ENCODE peak calls at places on chromosomes 4 and X, in ten cellular contexts. K, G, J, I, F, Q, P, B, O and T are unnamed samples.

GRCh38 chr4:38673109-38673978 is 9.3 kb downstream of the KLF3 start:
- DNase-seq in P (peak), I (no peak), B (peak), F (no peak), Q (peak), K (peak), O (no peak), G (peak), J (peak), T (peak)

GRCh38 chr4:44632089-44632488 is 19.3 kb downstream of the YIPF7 start:
- DNase-seq in P (no peak), G (no peak), K (no peak), Q (no peak), O (no peak), I (no peak), J (no peak), F (no peak), B (no peak), T (no peak)

GRCh38 chr4:71406459-71406963 is 67.7 kb downstream of the SLC4A4 start:
- DNase-seq in F (peak), J (no peak), B (no peak), O (no peak), K (peak), P (no peak), G (peak), Q (no peak), I (no peak), T (peak)

GRCh38 chr4:102449751-102450352 is 51.3 kb upstream of the NFKB1 start:
- DNase-seq in P (peak), F (peak), I (no peak), O (no peak), K (peak), J (peak), G (peak), Q (peak), B (no peak), T (peak)

GRCh38 chr4:4714330-4714729 is 145.1 kb upstream of the MSX1 start:
- DNase-seq in I (no peak), F (peak), J (no peak), O (no peak), Q (no peak), K (peak), B (no peak), P (no peak), G (no peak), T (no peak)

GRCh38 chr4:159269143-159269542 is 166.3 kb downstream of the RAPGEF2 start:
- DNase-seq in O (no peak), I (no peak), B (no peak), Q (no peak), F (no peak), J (no peak), K (no peak), P (no peak), G (no peak), T (no peak)

GRCh38 chr4:37765741-37766140 is 60.7 kb upstream of the PGM2 start:
- DNase-seq in B (no peak), I (no peak), P (no peak), J (no peak), F (no peak), G (no peak), Q (no peak), K (no peak), O (no peak), T (no peak)

GRCh38 chrX:4225086-4225485 is 511.6 kb upstream of the PRKX start:
- DNase-seq in K (no peak), J (no peak), I (no peak), Q (no peak), O (no peak), F (no peak), G (no peak), P (no peak), B (no peak), T (no peak)

GRCh38 chr4:52856802-52857201 is 5.3 kb upstream of the RASL11B start:
- DNase-seq in G (no peak), I (no peak), P (no peak), F (no peak), J (no peak), Q (no peak), O (no peak), K (no peak), B (no peak), T (no peak)

GRCh38 chr4:135267148-135267878 is 1065.7 kb upstream of the PABPC4L start:
- DNase-seq in F (no peak), J (no peak), P (no peak), B (no peak), Q (peak), K (no peak), O (no peak), I (no peak), G (no peak), T (no peak)

GRCh38 chrX:103629295-103630170 is 758 bp downstream of the TCEAL1 start:
- DNase-seq in J (peak), P (peak), K (peak), Q (peak), F (peak), B (no peak), I (peak), G (peak), O (no peak), T (peak)

GRCh38 chr4:14667624-14668295 is 334.5 kb upstream of the CPEB2 start:
- DNase-seq in Q (no peak), F (no peak), I (no peak), G (peak), K (peak), O (no peak), J (no peak), B (no peak), P (no peak), T (peak)

GRCh38 chrX:15761564-15762191 is 23.6 kb downstream of the CA5B start:
- DNase-seq in J (peak), B (no peak), F (peak), O (no peak), G (no peak), K (peak), Q (peak), P (no peak), I (no peak), T (peak)

GRCh38 chrX:110116581-110116980 is 113.7 kb downstream of the TMEM164 start:
- DNase-seq in P (no peak), I (no peak), J (no peak), F (no peak), K (no peak), Q (no peak), B (no peak), G (no peak), O (no peak), T (no peak)

GRCh38 chr4:83947811-83948210 is 411.9 kb downstream of the GPAT3 start:
- DNase-seq in I (no peak), B (no peak), P (no peak), O (no peak), Q (no peak), K (no peak), G (no peak), J (no peak), F (peak), T (no peak)

GRCh38 chr4:107658400-107659326 is 61.4 kb downstream of the PAPSS1 start:
- DNase-seq in K (no peak), Q (no peak), P (no peak), O (no peak), B (no peak), J (no peak), G (no peak), I (no peak), F (no peak), T (no peak)

GRCh38 chrX:149145845-149146285 is 359.2 kb downstream of the IDS start:
- DNase-seq in O (no peak), Q (no peak), K (peak), F (no peak), J (no peak), B (no peak), P (no peak), G (no peak), I (no peak), T (no peak)

GRCh38 chr4:31995943-31996901 is 1276.1 kb downstream of the PCDH7 start:
- DNase-seq in O (no peak), Q (no peak), K (no peak), B (no peak), J (peak), I (no peak), F (no peak), G (no peak), P (no peak), T (no peak)

GRCh38 chr4:24664956-24665355 is 80.6 kb upstream of the DHX15 start:
- DNase-seq in K (peak), J (no peak), O (no peak), G (no peak), I (no peak), B (peak), Q (no peak), P (peak), F (peak), T (peak)

GRCh38 chr4:81314196-81314896 is 99.3 kb upstream of the PRKG2 start:
- DNase-seq in F (peak), J (peak), K (peak), Q (no peak), O (no peak), G (peak), I (no peak), P (peak), B (peak), T (peak)

GRCh38 chr4:16686195-16686594 is 212.2 kb downstream of the LDB2 start:
- DNase-seq in O (peak), J (no peak), F (peak), G (peak), B (peak), I (no peak), K (peak), P (no peak), Q (no peak), T (peak)

GRCh38 chr4:17324431-17324830 is 187.5 kb downstream of the QDPR start:
- DNase-seq in I (peak), K (peak), Q (peak), F (peak), B (no peak), P (no peak), O (peak), J (peak), G (no peak), T (peak)

GRCh38 chrX:13937370-13938052 is 92.2 kb downstream of the GEMIN8 start:
- DNase-seq in F (peak), I (no peak), O (no peak), G (no peak), P (no peak), Q (no peak), J (peak), K (peak), B (no peak), T (peak)

GRCh38 chrX:1592128-1592862 is 891 bp downstream of the AKAP17A start:
- DNase-seq in F (peak), G (peak), J (peak), B (no peak), P (no peak), O (no peak), Q (no peak), I (no peak), K (peak), T (no peak)

GRCh38 chr4:42865572-42866189 is 26.8 kb upstream of the GRXCR1 start:
- DNase-seq in I (peak), P (no peak), G (peak), Q (peak), J (peak), F (peak), B (no peak), K (peak), O (peak), T (peak)

GRCh38 chr4:146814736-146815135 is 130.9 kb downstream of the TTC29 start:
- DNase-seq in I (no peak), Q (no peak), K (no peak), P (no peak), O (no peak), B (no peak), G (no peak), F (no peak), J (no peak), T (no peak)

GRCh38 chr4:87669373-87669772 is 19.3 kb downstream of the DMP1 start:
- DNase-seq in K (no peak), O (no peak), Q (peak), P (no peak), B (no peak), I (no peak), J (no peak), G (no peak), F (no peak), T (no peak)

GRCh38 chrX:42686706-42687105 is 91.3 kb downstream of the PPP1R2C start:
- DNase-seq in O (no peak), J (no peak), I (no peak), Q (no peak), P (no peak), G (peak), K (no peak), F (no peak), B (no peak), T (peak)

GRCh38 chrX:81280148-81280547 is 78.2 kb downstream of the SH3BGRL start:
- DNase-seq in G (no peak), O (no peak), I (no peak), F (no peak), J (no peak), B (no peak), Q (peak), K (peak), P (no peak), T (peak)

GRCh38 chrX:24080670-24081069 is 25.9 kb downstream of the EIF2S3 start:
- DNase-seq in F (no peak), B (no peak), G (no peak), J (no peak), I (no peak), P (no peak), Q (no peak), O (no peak), K (no peak), T (no peak)

GRCh38 chrX:114626323-114626722 is 42.4 kb downstream of the HTR2C start:
- DNase-seq in F (peak), O (no peak), P (no peak), J (peak), G (peak), Q (no peak), B (no peak), K (peak), I (no peak), T (peak)

GRCh38 chr4:189912170-189912569 is 28.5 kb upstream of the FRG1 start:
- DNase-seq in Q (no peak), O (no peak), F (no peak), K (no peak), I (no peak), J (no peak), B (no peak), G (peak), P (no peak), T (no peak)
- TF ChIP-seq CTCF in Q (peak), O (peak), F (peak), K (peak), I (no peak), J (peak), B (peak), G (peak), P (no peak), T (peak)

GRCh38 chr4:144647095-144647959 is 1.4 kb downstream of the HHIP start:
- DNase-seq in P (no peak), B (no peak), I (no peak), F (peak), J (no peak), Q (no peak), O (no peak), K (peak), G (no peak), T (peak)
- H3K4me3 ChIP-seq in P (no peak), B (peak), I (peak), F (peak), J (no peak), Q (no peak), O (peak), K (peak), G (peak), T (peak)

GRCh38 chr4:7699825-7700224 is 239.8 kb downstream of the AFAP1 start:
- DNase-seq in O (no peak), G (no peak), Q (no peak), J (no peak), P (no peak), B (no peak), F (no peak), I (no peak), K (no peak), T (no peak)

GRCh38 chr4:7699040-7699439 is 240.6 kb downstream of the AFAP1 start:
- DNase-seq in I (peak), K (peak), B (peak), O (peak), G (no peak), Q (no peak), J (no peak), F (peak), P (peak), T (peak)

GRCh38 chr4:7697326-7697725 is 242.3 kb downstream of the AFAP1 start:
- DNase-seq in G (no peak), F (no peak), K (no peak), I (no peak), B (no peak), Q (no peak), O (no peak), J (no peak), P (no peak), T (no peak)

GRCh38 chr4:7697821-7698220 is 241.8 kb downstream of the AFAP1 start:
- DNase-seq in I (no peak), B (no peak), P (no peak), G (no peak), J (no peak), F (no peak), Q (no peak), O (no peak), K (no peak), T (no peak)

GRCh38 chr4:7698586-7698985 is 241.1 kb downstream of the AFAP1 start:
- DNase-seq in F (peak), J (no peak), Q (no peak), G (no peak), B (no peak), P (no peak), I (no peak), K (no peak), O (no peak), T (peak)
- TF ChIP-seq CTCF in F (no peak), J (peak), Q (no peak), G (no peak), B (peak), P (no peak), I (no peak), K (no peak), O (peak), T (peak)

GRCh38 chr4:150583287-150584197 is 1.6 kb downstream of the MAB21L2 start:
- DNase-seq in J (peak), G (no peak), K (peak), O (no peak), F (peak), Q (no peak), I (no peak), B (no peak), P (peak), T (peak)
- H3K4me3 ChIP-seq in J (peak), G (no peak), K (no peak), O (peak), F (peak), Q (no peak), I (peak), B (peak), P (peak), T (peak)

GRCh38 chr4:78057600-78058560 is 757 bp downstream of the FRAS1 start:
- DNase-seq in P (peak), I (peak), Q (peak), J (peak), O (no peak), G (peak), B (no peak), F (peak), K (peak), T (peak)

GRCh38 chr4:78056265-78057129 is 626 bp upstream of the FRAS1 start:
- DNase-seq in F (peak), P (peak), Q (peak), K (peak), G (peak), J (peak), B (peak), O (no peak), I (peak), T (peak)

GRCh38 chr4:78058591-78059523 is 1.7 kb downstream of the FRAS1 start:
- DNase-seq in G (peak), F (no peak), J (peak), O (no peak), K (peak), P (peak), B (no peak), Q (peak), I (no peak), T (peak)

GRCh38 chr4:78059524-78059889 is 2.4 kb downstream of the FRAS1 start:
- DNase-seq in F (peak), P (peak), I (no peak), Q (peak), B (peak), J (peak), O (peak), K (peak), G (peak), T (peak)

GRCh38 chr4:78057135-78057599 is at the start of gene FRAS1:
- DNase-seq in B (no peak), O (no peak), J (peak), P (peak), F (no peak), Q (peak), G (no peak), I (no peak), K (peak), T (no peak)
- TF ChIP-seq CTCF in B (peak), O (no peak), J (no peak), P (no peak), F (no peak), Q (peak), G (no peak), I (no peak), K (peak), T (no peak)

GRCh38 chr4:148007789-148008188 is 275.9 kb downstream of the ARHGAP10 start:
- DNase-seq in O (no peak), F (peak), K (no peak), B (no peak), Q (no peak), P (no peak), I (no peak), G (no peak), J (no peak), T (no peak)

GRCh38 chr4:148004228-148004813 is 272.4 kb downstream of the ARHGAP10 start:
- DNase-seq in B (no peak), J (no peak), K (no peak), F (no peak), O (no peak), G (no peak), I (peak), P (peak), Q (no peak), T (peak)

GRCh38 chr4:148006025-148006424 is 274.1 kb downstream of the ARHGAP10 start:
- DNase-seq in Q (no peak), I (no peak), G (no peak), P (no peak), F (no peak), O (no peak), B (no peak), K (no peak), J (no peak), T (no peak)

DNA sequence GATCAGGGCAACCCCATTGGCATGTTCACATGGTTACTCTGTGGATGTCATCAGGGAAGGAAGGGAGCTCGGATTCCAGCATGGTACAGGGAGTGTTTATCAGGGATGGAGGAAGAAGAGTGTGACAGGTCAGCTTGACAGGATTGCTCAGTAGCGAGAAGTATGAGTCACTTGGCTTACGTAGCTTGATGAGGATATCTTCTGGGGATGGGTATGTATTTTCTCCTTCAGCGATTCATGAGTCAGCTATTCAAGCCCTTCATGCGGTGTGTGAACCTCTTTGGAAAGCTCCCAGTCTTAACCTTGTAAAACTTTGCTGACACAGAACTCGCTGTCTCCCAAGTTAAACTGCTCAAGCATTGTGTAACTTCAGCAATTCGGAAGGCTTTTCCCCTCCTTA is 275.4 kb downstream of the ARHGAP10 start:
- DNase-seq in F (peak), O (peak), P (no peak), I (no peak), G (peak), B (peak), K (peak), J (no peak), Q (no peak), T (peak)
- H3K4me3 ChIP-seq in F (no peak), O (no peak), P (no peak), I (no peak), G (no peak), B (no peak), K (no peak), J (no peak), Q (no peak), T (no peak)